ENCODE peak calls at places on chromosomes 5 and 9, in six cellular contexts. W is kidney, M is HCT116, L is B cell, D is choroid plexus epithelial cell, T is astrocyte of the cerebellum. J is an unnamed sample.

GRCh38 chr5:179261301-179262125 is 83.7 kb downstream of the ADAMTS2 start:
- DNase-seq in W (peak), M (no peak), L (no peak), D (peak), T (no peak), J (no peak)

GRCh38 chr5:166165600-166165999 is 2125.8 kb upstream of the WWC1 start:
- DNase-seq in W (no peak), M (no peak), L (no peak), D (no peak), T (peak), J (no peak)

GRCh38 chr5:91006708-91007107 is 376.4 kb downstream of the ARRDC3 start:
- DNase-seq in W (no peak), M (no peak), L (no peak), D (no peak), T (no peak), J (no peak)

GRCh38 chr5:39267185-39267584 is 47.8 kb upstream of the FYB1 start:
- DNase-seq in W (no peak), M (no peak), L (no peak), D (no peak), T (no peak), J (no peak)

GRCh38 chr5:107254214-107254901 is 416.4 kb downstream of the EFNA5 start:
- DNase-seq in W (no peak), M (no peak), L (no peak), D (no peak), T (no peak), J (no peak)

GRCh38 chr5:142342128-142342981 is 17.5 kb upstream of the SPRY4 start:
- DNase-seq in W (no peak), M (no peak), L (no peak), D (peak), T (no peak), J (no peak)

GRCh38 chr5:125411163-125412050 is 665.0 kb upstream of the ZNF608 start:
- DNase-seq in W (no peak), M (no peak), L (no peak), D (peak), T (no peak), J (no peak)

GRCh38 chr9:69996947-69997346 is 46.7 kb upstream of the MAMDC2 start:
- DNase-seq in W (no peak), M (no peak), L (no peak), D (peak), T (no peak), J (no peak)

GRCh38 chr9:121285835-121286687 is 18.1 kb downstream of the GSN start:
- DNase-seq in W (peak), M (peak), L (no peak), D (peak), T (no peak), J (no peak)

GRCh38 chr5:180399391-180399790 is 46.3 kb upstream of the GFPT2 start:
- DNase-seq in W (no peak), M (no peak), L (peak), D (no peak), T (no peak), J (no peak)

GRCh38 chr5:72499090-72499489 is 8.1 kb downstream of the ZNF366 start:
- DNase-seq in W (no peak), M (no peak), L (no peak), D (no peak), T (no peak), J (no peak)
- TF ChIP-seq CTCF in W (no peak), M (no peak), L (no peak), D (no peak), T (no peak), J (no peak)

DNA sequence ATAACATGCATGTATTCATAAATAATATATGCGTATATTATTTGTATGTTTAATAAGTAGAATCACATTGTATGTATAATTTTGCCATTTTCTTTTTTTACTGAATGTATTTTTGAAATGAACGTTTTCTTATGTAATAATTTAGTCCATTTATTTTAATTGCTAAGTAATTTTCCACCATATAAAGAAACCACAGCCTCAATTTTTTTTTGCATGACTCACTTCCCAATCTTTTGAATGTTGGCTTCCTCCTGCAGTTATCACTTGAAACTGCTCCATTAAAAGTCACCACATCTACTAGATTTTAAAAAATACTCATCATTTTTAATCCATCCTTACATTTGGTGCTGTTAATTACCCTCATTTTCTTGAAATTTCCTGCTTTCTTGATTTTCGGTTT is 363.3 kb upstream of the MEF2C start:
- DNase-seq in W (no peak), M (no peak), L (no peak), D (peak), T (no peak), J (no peak)
- TF ChIP-seq CTCF in W (no peak), M (no peak), L (no peak), D (no peak), T (no peak), J (no peak)

DNA sequence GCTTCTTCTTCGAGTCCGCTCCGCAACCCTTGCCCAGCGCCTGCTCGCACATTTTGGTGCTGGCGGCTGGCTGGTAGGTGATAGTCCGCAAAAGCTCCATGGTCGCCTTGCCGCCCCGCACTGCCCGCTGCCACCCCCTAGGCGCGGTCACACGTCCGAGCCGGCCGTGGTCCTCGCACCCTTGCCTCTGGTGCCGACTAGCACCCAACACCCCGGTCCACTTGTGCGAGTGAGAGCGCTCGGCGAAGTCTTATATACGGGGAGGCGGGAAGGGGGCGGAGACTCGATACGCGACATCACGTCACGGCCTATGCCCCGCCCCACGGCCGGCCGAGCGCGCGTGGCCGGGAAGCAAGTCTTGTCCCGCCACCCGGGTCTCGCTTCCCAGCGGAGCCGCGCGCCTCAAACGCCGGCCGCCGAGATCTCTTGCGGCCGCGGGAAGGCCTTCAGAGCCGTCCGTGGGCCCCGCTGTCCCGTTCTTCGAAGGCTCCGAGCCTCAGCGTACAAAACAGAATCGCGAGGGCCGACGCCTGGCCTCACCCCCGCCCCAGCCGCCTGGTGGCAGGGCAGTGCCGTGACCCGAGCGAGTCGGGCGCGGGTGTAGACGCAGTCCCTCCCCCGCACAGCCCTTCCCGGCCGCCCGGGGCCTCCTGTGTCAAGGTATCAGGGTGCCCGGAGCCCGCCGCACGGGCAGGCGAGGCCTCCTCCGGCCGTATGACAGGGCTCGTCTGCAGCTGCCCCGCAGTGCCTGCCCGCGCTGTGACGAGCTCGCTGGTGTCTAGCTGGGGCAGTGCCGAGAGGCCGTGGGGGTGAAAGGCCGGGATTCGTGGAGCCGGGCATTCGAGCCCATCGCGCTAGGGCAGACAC is at the start of gene PLK2:
- DNase-seq in W (peak), M (peak), L (peak), D (peak), T (peak), J (peak)
- TF ChIP-seq CTCF in W (peak), M (no peak), L (no peak), D (peak), T (peak), J (peak)

DNA sequence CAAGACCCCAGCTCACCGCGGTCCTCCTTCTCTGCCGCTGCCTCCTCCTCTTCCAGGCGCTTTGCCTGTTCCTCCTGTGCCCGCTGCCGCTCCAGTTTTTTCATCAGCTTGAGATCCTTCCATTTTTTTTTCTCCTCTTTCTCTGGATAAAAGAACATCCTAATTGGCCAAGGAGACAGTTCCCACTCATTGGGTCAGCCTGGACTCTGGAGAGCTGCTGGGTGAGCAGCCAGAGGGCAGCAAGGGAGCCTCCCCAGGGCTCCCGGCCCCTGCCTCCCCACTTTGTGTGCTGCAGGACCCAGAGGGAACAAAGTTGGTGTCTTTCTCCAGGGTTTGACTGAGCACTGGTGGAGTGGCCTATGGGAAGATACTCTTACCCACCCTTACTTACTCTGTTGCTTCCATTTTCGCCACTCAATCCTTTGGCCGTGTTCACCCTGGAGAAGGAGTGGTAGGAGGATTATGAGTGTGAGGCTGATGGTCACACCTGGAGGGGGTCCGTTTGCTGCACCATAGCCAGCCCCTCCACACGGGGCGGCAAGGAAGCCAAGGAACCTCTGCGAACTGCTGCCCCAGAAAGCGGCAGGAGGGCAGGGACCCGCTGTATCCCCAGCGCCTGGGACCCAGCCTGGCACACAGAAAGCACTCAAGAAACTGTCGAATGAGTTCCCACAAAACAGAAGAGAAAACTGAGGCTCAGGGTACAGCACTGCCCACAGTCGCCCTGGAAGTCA is 708 bp downstream of the SPOUT1 start:
- DNase-seq in W (no peak), M (no peak), L (peak), D (no peak), T (no peak), J (no peak)
- TF ChIP-seq CTCF in W (no peak), M (no peak), L (no peak), D (no peak), T (no peak), J (no peak)

DNA sequence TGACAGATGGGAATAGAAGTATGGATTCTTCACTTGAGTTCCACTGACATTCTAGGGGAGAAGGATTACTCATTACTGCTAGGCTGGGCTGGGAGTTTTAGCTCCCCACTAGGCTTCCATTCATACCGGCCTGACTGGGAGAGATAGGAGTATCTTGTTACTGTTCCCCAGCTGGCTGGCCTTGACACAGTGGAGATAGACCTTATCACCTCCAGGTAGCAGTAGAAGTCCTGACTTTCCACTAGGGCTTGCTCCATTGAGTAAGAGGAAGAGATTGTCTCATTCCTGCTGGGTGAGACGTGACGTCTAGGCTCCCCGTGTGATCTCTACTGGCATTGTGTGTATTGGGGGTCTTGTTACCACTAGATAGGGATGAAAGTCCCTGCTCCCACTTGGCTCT is 156.4 kb downstream of the CACNA1B start:
- DNase-seq in W (no peak), M (no peak), L (no peak), D (no peak), T (no peak), J (no peak)
- TF ChIP-seq CTCF in W (no peak), M (no peak), L (no peak), D (no peak), T (no peak), J (no peak)

GRCh38 chr9:22238809-22239684 is 207.6 kb upstream of the DMRTA1 start:
- DNase-seq in W (no peak), M (peak), L (peak), D (peak), T (peak), J (no peak)
- TF ChIP-seq CTCF in W (peak), M (peak), L (peak), D (peak), T (peak), J (peak)

DNA sequence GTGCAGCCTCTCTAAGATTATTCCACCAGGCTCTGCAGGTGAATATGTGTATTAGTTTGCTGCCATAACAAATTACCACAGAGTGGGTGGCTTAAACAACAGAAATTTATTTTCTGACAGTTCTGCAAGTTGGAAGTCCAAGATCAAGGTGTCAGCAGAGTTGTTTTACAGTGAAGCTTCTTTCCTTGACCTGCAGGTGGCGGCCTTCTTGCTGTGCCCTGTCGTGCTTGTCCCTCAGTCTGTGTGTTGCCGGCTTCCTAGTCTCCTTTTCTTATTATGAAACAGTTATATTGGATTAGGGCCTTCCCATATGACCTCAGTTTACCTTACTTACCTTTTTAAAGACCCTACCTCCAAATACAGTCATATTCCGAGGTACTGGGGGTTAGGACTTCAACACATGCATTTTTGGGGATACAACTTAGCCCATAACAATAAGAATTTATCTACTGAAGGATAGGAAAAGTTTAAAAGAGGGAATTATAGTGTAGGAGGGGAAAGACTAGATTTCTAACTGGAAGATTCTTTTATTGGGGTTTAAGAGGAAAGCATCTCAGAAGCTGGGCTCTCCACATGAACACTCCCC is 97.4 kb downstream of the OSTF1 start:
- DNase-seq in W (no peak), M (peak), L (peak), D (peak), T (no peak), J (no peak)
- TF ChIP-seq CTCF in W (peak), M (peak), L (peak), D (peak), T (peak), J (peak)

DNA sequence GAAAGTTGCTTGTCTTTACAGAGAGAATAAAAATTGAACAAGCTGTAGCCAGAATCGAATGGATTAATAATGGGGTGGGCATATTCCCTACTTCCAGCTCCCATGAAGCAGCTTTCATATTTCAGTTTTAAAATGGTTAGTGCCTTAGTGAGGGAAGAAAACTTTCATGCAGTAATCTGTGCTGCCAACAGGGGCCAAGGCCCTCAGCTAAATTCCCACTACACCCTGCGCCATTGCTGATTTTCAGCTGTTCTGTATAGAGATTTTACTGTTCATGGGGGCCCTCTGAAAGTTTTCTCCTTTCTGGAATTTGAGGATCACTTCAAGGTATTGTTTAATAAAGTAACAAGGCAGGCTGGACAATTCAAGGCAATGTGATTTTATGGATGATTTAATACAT is 58.2 kb downstream of the CAST start:
- DNase-seq in W (no peak), M (no peak), L (no peak), D (no peak), T (no peak), J (no peak)
- TF ChIP-seq CTCF in W (no peak), M (peak), L (no peak), D (peak), T (peak), J (no peak)

DNA sequence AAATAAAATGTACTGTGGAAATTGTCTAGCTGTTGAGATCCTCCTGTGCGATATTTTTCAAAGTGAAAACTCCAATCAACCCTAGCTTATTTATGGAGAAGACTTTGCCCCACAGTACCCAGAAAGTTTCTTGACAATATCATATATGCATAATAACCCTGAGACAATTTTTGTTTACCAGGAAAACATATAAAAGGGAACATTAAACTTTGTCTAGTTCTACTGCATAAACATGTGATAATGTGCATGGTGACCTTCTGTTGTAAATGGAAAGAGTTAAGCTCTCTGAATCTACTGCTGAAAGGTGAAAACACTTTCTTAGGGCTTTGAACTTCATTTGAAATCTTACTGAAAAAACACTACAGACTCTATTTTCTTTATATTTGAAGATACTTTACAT is 32.2 kb upstream of the CDKN2B start:
- DNase-seq in W (no peak), M (no peak), L (no peak), D (no peak), T (no peak), J (no peak)
- TF ChIP-seq CTCF in W (no peak), M (no peak), L (no peak), D (no peak), T (no peak), J (no peak)

GRCh38 chr9:135734616-135735144 is 32.7 kb downstream of the KCNT1 start:
- DNase-seq in W (no peak), M (no peak), L (no peak), D (no peak), T (no peak), J (no peak)

GRCh38 chr9:135739271-135740220 is 37.6 kb downstream of the KCNT1 start:
- DNase-seq in W (no peak), M (no peak), L (no peak), D (no peak), T (no peak), J (no peak)

GRCh38 chr9:135737840-135738521 is 36.0 kb downstream of the KCNT1 start:
- DNase-seq in W (no peak), M (no peak), L (no peak), D (no peak), T (no peak), J (no peak)

GRCh38 chr9:135736979-135737839 is 35.2 kb downstream of the KCNT1 start:
- DNase-seq in W (no peak), M (no peak), L (no peak), D (no peak), T (no peak), J (no peak)

DNA sequence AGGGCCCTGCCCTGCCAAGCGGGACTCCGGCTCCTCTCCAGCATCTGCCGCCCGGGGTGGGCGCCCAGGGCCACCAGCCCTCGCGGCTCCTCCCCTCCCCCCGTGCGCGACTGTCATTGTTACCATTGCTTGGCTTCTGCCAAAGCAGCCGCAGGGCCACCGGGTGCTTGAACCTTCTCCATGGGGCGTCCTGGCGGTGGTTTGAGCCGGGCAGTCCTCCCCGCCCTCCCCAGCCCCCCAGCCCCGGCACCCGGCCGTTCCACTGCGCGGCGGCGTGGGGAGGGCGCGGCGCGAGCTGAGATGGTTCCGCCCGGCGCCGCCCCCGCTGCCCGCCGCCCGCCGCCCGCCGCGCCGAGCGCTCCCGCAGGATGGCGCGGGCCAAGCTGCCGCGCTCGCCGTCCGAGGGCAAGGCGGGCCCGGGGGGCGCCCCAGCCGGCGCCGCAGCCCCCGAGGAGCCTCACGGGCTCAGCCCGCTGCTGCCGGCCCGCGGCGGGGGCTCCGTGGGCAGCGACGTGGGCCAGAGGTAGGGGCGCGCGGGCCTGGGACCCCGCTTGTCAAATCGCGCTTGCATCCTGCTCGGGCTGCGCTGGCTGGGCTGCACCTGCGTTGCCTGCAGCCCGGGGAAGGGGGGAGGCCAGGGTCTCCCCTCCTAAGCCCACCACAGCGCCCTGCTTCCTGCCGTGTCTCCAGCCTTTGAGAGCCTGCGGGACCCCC is 34.4 kb downstream of the KCNT1 start:
- DNase-seq in W (no peak), M (no peak), L (no peak), D (no peak), T (no peak), J (no peak)
- TF ChIP-seq CTCF in W (no peak), M (no peak), L (no peak), D (no peak), T (no peak), J (no peak)

J was measured in AG04449.